ENCODE peak calls at places on chromosomes 7 and 10, in eight cellular contexts. N is H1; E is esophagus muscularis mucosa; Y is CD8-positive, alpha-beta memory T cell; S is tibial artery; Q is endothelial cell of umbilical vein; U is cardiac muscle cell; M is IMR-90. X is an unnamed sample.

GRCh38 chr10:16950686-16951681 is 133.8 kb upstream of the RSU1 start:
- DNase-seq in N (peak; percentile 47), E (no peak), Y (no peak), S (no peak), Q (peak; percentile 89), U (peak; percentile 75), M (peak; percentile 66), X (no peak)

GRCh38 chr7:131327626-131328386 is at the start of gene MKLN1:
- DNase-seq in N (peak; percentile 77), E (peak; percentile 96), Y (peak; percentile 86), S (peak; percentile 91), Q (peak; percentile 90), U (peak; percentile 94), M (peak; percentile 85), X (peak; percentile 90)

GRCh38 chr7:102974366-102975236 is 61.8 kb downstream of the LRRC17 start:
- DNase-seq in N (no peak), E (no peak), Y (no peak), S (no peak), Q (no peak), U (no peak), M (no peak), X (no peak)

GRCh38 chr10:8242295-8242872 is 187.9 kb downstream of the GATA3 start:
- DNase-seq in N (no peak), E (no peak), Y (no peak), S (no peak), Q (no peak), U (no peak), M (no peak), X (no peak)

GRCh38 chr7:42071372-42072261 is 165.4 kb downstream of the GLI3 start:
- DNase-seq in N (no peak), E (no peak), Y (no peak), S (no peak), Q (no peak), U (peak; percentile 58), M (peak; percentile 31), X (no peak)

GRCh38 chr7:12032146-12032545 is 178.9 kb upstream of the TMEM106B start:
- DNase-seq in N (no peak), E (no peak), Y (no peak), S (no peak), Q (no peak), U (no peak), M (peak; percentile 12), X (no peak)

GRCh38 chr10:90175161-90175681 is 473.8 kb downstream of the KIF20B start:
- DNase-seq in N (no peak), E (no peak), Y (no peak), S (no peak), Q (no peak), U (peak; percentile 46), M (no peak), X (no peak)

GRCh38 chr7:143487566-143487965 is 9.9 kb downstream of the TAS2R41 start:
- DNase-seq in N (no peak), E (no peak), Y (no peak), S (peak; percentile 77), Q (peak; percentile 33), U (peak; percentile 34), M (peak; percentile 62), X (no peak)

GRCh38 chr10:117408436-117409384 is 33.5 kb upstream of the PDZD8 start:
- DNase-seq in N (no peak), E (no peak), Y (no peak), S (no peak), Q (no peak), U (no peak), M (no peak), X (no peak)
- H3K4me1 ChIP-seq in N (no peaks in the 10 kb centered on the region), E (no peaks in the 10 kb centered on the region), Y (no peaks in the 10 kb centered on the region), S (no peaks in the 10 kb centered on the region), Q (no peaks in the 10 kb centered on the region), U (no peaks in the 10 kb centered on the region), M (no peaks in the 10 kb centered on the region), X (no peaks in the 10 kb centered on the region)

GRCh38 chr10:5775705-5776104 is 37.5 kb downstream of the GDI2 start:
- DNase-seq in N (no peak), E (no peak), Y (peak; percentile 54), S (no peak), Q (no peak), U (no peak), M (no peak), X (no peak)
- H3K4me3 ChIP-seq in N (no peak overlapping the region), E (peak overlapping the region; percentile 7), Y (peak overlapping the region; percentile 18), S (peak overlapping the region; percentile 20), Q (no peak overlapping the region), U (no peak overlapping the region), M (no peak overlapping the region), X (no peak overlapping the region)

DNA sequence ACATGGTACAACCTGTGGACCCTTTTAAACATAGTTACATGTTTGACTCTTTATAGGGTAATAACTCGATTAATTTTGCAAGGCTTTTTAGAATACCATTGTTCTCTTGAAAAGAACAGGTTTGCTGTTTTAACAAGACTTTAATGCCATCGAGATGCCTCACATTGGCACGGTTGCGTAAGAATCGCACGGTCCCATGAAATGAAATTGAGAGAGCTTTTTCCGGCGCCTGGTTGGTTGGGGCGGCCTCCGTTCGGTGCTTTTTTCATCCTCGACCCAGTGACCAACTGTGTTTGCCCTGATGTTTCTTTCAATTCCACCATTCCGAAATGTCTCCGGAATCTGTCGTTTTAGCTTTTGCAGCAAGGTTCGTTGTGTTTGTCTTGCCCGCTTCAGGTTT is 142.4 kb downstream of the CUX1 start:
- DNase-seq in N (no peak), E (no peak), Y (no peak), S (no peak), Q (no peak), U (no peak), M (no peak), X (no peak)
- H3K4me1 ChIP-seq in N (no peaks in the 10 kb centered on the region), E (peaks cover 55% of the 10 kb centered on the region), Y (no peaks in the 10 kb centered on the region), S (no peaks in the 10 kb centered on the region), Q (no peaks in the 10 kb centered on the region), U (peaks cover 16% of the 10 kb centered on the region), M (peaks cover 10% of the 10 kb centered on the region), X (peaks cover 4% of the 10 kb centered on the region)

DNA sequence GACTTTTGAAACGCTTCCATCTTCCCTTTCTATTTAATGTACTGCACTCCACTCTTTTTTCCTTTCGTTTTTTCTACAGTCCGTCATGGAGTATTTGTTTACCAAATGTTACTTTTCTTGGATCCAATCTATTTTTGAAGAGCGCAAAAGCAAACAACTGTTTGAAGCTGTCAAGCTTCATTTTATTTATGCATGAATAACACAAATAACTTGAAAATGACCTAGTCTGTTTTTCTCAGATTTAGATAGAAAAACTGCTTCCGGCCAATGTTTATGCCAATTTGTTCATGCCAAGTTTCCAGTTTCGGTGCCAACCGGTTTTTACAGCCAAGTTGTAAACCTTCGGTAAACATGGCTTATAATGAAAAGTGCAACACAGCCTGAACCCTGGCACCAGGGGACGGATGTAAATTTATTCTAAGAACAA is 150.9 kb upstream of the KLF6 start:
- DNase-seq in N (no peak), E (no peak), Y (no peak), S (peak; percentile 38), Q (peak; percentile 98), U (no peak), M (no peak), X (no peak)
- H3K4me3 ChIP-seq in N (no peak overlapping the region), E (peak overlapping the region; percentile 31), Y (no peak overlapping the region), S (peak overlapping the region; percentile 39), Q (peak overlapping the region; percentile 56), U (no peak overlapping the region), M (no peak overlapping the region), X (peak overlapping the region; percentile 31)

DNA sequence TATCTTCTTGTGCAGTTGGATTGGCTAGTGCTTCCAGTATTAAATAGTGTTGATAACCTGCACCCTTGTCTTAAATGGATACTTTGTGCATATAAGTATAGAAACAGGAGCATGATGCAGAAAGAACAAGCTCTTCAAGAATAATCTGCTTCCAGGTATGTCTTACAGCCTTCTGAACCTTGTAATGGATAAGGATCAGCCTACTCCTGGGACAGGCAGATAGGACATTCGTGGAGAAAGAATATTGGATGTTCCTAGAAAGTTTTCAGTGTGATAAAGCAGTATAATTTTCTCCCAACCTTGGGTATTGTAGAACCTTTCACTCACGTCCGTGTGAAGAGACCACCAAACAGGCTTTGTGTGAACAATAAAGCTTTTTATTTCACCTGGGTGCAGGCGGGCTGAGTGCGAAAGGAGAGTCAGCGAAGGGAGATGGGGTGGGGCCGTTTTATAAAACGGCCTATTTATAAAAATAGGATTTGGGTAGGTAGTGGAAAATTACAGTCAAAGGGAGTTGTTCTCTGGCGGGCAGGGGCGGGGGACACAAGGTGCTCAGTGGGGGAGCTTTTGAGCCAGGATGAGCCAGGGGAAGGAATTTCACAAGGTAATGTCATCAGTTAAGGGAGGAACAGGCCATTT is 27.2 kb downstream of the C1GALT1 start:
- DNase-seq in N (no peak), E (no peak), Y (no peak), S (no peak), Q (no peak), U (no peak), M (no peak), X (no peak)
- H3K4me1 ChIP-seq in N (peaks cover 21% of the 10 kb centered on the region), E (no peaks in the 10 kb centered on the region), Y (peaks cover 6% of the 10 kb centered on the region), S (no peaks in the 10 kb centered on the region), Q (no peaks in the 10 kb centered on the region), U (no peaks in the 10 kb centered on the region), M (no peaks in the 10 kb centered on the region), X (no peaks in the 10 kb centered on the region)

DNA sequence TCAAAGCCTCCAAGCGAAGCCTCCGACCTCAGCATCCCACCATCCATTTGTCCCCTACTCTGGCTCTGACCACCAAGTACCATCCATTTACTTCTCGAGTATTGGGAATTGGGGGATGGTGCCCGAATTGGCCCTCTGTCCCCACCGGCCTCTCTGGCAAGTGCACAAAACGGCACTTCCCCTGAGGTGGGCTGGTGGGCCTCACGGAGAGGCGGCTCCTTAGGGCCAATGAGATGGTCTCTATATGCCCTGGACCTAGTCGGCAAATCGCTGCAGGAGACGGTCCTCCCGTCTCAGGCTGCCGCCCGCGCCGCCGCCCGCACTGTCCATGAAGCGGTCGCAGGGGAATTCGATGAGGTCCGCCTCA is 2.8 kb downstream of the TRIL start:
- DNase-seq in N (no peak), E (peak; percentile 85), Y (no peak), S (no peak), Q (no peak), U (no peak), M (no peak), X (no peak)
- H3K4me3 ChIP-seq in N (peak overlapping the region; percentile 60), E (peak overlapping the region; percentile 49), Y (no peak overlapping the region), S (peak overlapping the region; percentile 58), Q (no peak overlapping the region), U (no peak overlapping the region), M (no peak overlapping the region), X (peak overlapping the region; percentile 55)

DNA sequence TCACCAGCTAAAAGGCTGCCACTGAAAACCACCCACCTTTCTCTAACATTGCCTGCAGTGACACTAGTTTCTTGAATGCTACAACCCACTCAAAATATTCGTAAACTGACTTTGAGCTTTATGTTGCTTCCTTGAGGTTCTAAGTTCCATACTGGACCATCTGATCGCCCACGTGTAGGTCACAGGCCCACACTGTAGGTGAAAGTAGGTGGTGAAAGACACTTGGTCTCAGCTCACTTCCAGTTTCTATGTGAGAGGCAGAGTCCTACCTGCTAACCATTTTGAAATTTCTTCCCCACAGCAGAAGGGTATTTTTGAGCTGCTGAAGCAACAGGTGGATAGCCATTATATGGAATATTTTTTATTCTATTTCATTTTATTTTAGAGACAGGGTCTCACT is 97.3 kb downstream of the MYO3A start:
- DNase-seq in N (no peak), E (no peak), Y (no peak), S (no peak), Q (no peak), U (no peak), M (no peak), X (no peak)
- H3K4me1 ChIP-seq in N (no peaks in the 10 kb centered on the region), E (no peaks in the 10 kb centered on the region), Y (no peaks in the 10 kb centered on the region), S (no peaks in the 10 kb centered on the region), Q (no peaks in the 10 kb centered on the region), U (no peaks in the 10 kb centered on the region), M (no peaks in the 10 kb centered on the region), X (no peaks in the 10 kb centered on the region)